ENCODE peak calls at places on chromosomes 16 and 17, in six cellular contexts. H is mucosa of descending colon, C is body of pancreas, U is HEK293T, X is Peyer's patch, D is NCI-H774. Y is an unnamed sample.

GRCh38 chr17:47995241-47995935 is 24.5 kb downstream of the CDK5RAP3 start:
- DNase-seq in U (no peak), X (no peak), C (peak), D (no peak), H (no peak), Y (no peak)

GRCh38 chr17:80791758-80792284 is 199.8 kb upstream of the CHMP6 start:
- DNase-seq in C (peak), H (peak), X (peak), U (no peak), D (peak), Y (no peak)

GRCh38 chr16:64858076-64858475 is 263.8 kb downstream of the CDH11 start:
- DNase-seq in U (no peak), D (no peak), H (no peak), C (no peak), X (no peak), Y (no peak)

GRCh38 chr16:50198802-50199410 is 45.8 kb downstream of the TENT4B start:
- DNase-seq in D (peak), X (no peak), C (no peak), U (no peak), H (no peak), Y (no peak)

GRCh38 chr17:7177954-7178477 is 1.2 kb downstream of the ASGR1 start:
- DNase-seq in X (no peak), D (no peak), H (no peak), U (no peak), C (peak), Y (no peak)

GRCh38 chr17:44095647-44096496 is 25.3 kb downstream of the G6PC3 start:
- DNase-seq in X (peak), H (peak), C (no peak), U (peak), D (peak), Y (peak)

GRCh38 chr16:48632137-48632774 is 22.3 kb upstream of the N4BP1 start:
- DNase-seq in C (no peak), D (no peak), H (no peak), U (no peak), X (peak), Y (no peak)

GRCh38 chr17:61619493-61619892 is 28.5 kb upstream of the NACA2 start:
- DNase-seq in C (no peak), X (no peak), H (no peak), D (no peak), U (no peak), Y (no peak)

GRCh38 chr17:58329035-58329807 is 626 bp upstream of the TSPOAP1 start:
- DNase-seq in U (no peak), X (peak), C (no peak), H (peak), D (no peak), Y (no peak)

GRCh38 chr17:63954402-63955063 is 18.2 kb downstream of the SCN4A start:
- DNase-seq in D (no peak), X (peak), H (no peak), U (no peak), C (no peak), Y (no peak)

GRCh38 chr16:79806757-79807156 is 206.2 kb upstream of the MAF start:
- DNase-seq in X (no peak), U (no peak), D (no peak), C (no peak), H (no peak), Y (no peak)

GRCh38 chr17:38357488-38358123 is 6.0 kb downstream of the SOCS7 start:
- DNase-seq in U (no peak), H (no peak), X (no peak), C (no peak), D (no peak), Y (no peak)

GRCh38 chr17:64161380-64161779 is 31.4 kb upstream of the ERN1 start:
- DNase-seq in C (no peak), D (no peak), H (no peak), X (no peak), U (no peak), Y (no peak)

GRCh38 chr16:73878616-73879015 is 418.0 kb upstream of the PSMD7 start:
- DNase-seq in H (peak), U (peak), X (no peak), D (no peak), C (no peak), Y (no peak)

GRCh38 chr16:75928295-75928694 is 202.0 kb upstream of the CPHXL start:
- DNase-seq in D (no peak), X (no peak), C (no peak), H (no peak), U (no peak), Y (no peak)

Y was measured in Right ventricle myocardium inferior.